ENCODE peak calls at places on chromosomes 5 and 9, in eight cellular contexts. G is prostate gland; D is heart right ventricle; R is CD8-positive, alpha-beta T cell; C is psoas muscle; F is IMR-90; O is cardiac muscle cell; A is heart left ventricle. M is an unnamed sample.

GRCh38 chr9:70677336-70677735 is 262.9 kb upstream of the KLF9 start:
- DNase-seq in G (no peak), D (no peak), R (no peak), C (no peak), F (peak; percentile 3), O (peak; percentile 57), A (no peak), M (no peak)

GRCh38 chr5:168327451-168327850 is 36.0 kb downstream of the WWC1 start:
- DNase-seq in G (no peak), D (no peak), R (no peak), C (no peak), F (no peak), O (no peak), A (no peak), M (no peak)

GRCh38 chr5:137575847-137576246 is 76.7 kb upstream of the SPOCK1 start:
- DNase-seq in G (no peak), D (no peak), R (no peak), C (no peak), F (no peak), O (peak; percentile 75), A (no peak), M (no peak)

GRCh38 chr5:171867786-171868185 is 82.2 kb downstream of the SMIM23 start:
- DNase-seq in G (no peak), D (no peak), R (no peak), C (no peak), F (peak; percentile 63), O (no peak), A (no peak), M (no peak)

GRCh38 chr5:143771229-143772001 is 40.5 kb upstream of the HMHB1 start:
- DNase-seq in G (no peak), D (no peak), R (no peak), C (no peak), F (peak; percentile 63), O (peak; percentile 10), A (no peak), M (no peak)

GRCh38 chr9:91857291-91857781 is 92.7 kb downstream of the ROR2 start:
- DNase-seq in G (no peak), D (no peak), R (no peak), C (no peak), F (peak; percentile 50), O (no peak), A (no peak), M (no peak)

GRCh38 chr9:37976714-37977477 is 73.0 kb upstream of the SLC25A51 start:
- DNase-seq in G (peak; percentile 81), D (no peak), R (no peak), C (peak; percentile 40), F (peak; percentile 97), O (peak; percentile 84), A (no peak), M (no peak)

GRCh38 chr5:166441-167372 is 24.6 kb upstream of the LRRC14B start:
- DNase-seq in G (peak; percentile 69), D (no peak), R (no peak), C (peak; percentile 7), F (no peak), O (no peak), A (peak; percentile 23), M (no peak)

GRCh38 chr5:30930736-30931135 is 262.8 kb upstream of the CDH6 start:
- DNase-seq in G (no peak), D (no peak), R (no peak), C (no peak), F (peak; percentile 79), O (peak; percentile 6), A (no peak), M (no peak)

GRCh38 chr5:156851880-156852279 is 1.8 kb downstream of the PPP1R2B start:
- DNase-seq in G (no peak), D (no peak), R (no peak), C (no peak), F (no peak), O (no peak), A (no peak), M (no peak)

GRCh38 chr5:54285573-54286124 is 24.7 kb downstream of the ARL15 start:
- DNase-seq in G (no peak), D (no peak), R (no peak), C (no peak), F (no peak), O (no peak), A (no peak), M (no peak)

GRCh38 chr9:16246785-16247184 is 623.7 kb downstream of the BNC2 start:
- DNase-seq in G (no peak), D (no peak), R (no peak), C (no peak), F (no peak), O (peak; percentile 31), A (no peak), M (no peak)

GRCh38 chr9:73067074-73067473 is 84.6 kb upstream of the ANXA1 start:
- DNase-seq in G (no peak), D (no peak), R (no peak), C (no peak), F (no peak), O (no peak), A (no peak), M (no peak)
- TF ChIP-seq CTCF in G (no peak), D (no peak), R (no peak), C (no peak), F (no peak), O (no peak), A (no peak), M (no peak)

GRCh38 chr9:89319015-89319905 is 960 bp downstream of the SECISBP2 start:
- DNase-seq in G (no peak), D (no peak), R (no peak), C (no peak), F (no peak), O (no peak), A (no peak), M (no peak)
- H3K4me1 ChIP-seq in G (no peaks in the 10 kb centered on the region), D (peaks cover 23% of the 10 kb centered on the region), R (peaks cover 39% of the 10 kb centered on the region), C (peaks cover 52% of the 10 kb centered on the region), F (peaks cover 5% of the 10 kb centered on the region), O (peaks cover 13% of the 10 kb centered on the region), A (peaks cover 25% of the 10 kb centered on the region), M (peaks cover 48% of the 10 kb centered on the region)

DNA sequence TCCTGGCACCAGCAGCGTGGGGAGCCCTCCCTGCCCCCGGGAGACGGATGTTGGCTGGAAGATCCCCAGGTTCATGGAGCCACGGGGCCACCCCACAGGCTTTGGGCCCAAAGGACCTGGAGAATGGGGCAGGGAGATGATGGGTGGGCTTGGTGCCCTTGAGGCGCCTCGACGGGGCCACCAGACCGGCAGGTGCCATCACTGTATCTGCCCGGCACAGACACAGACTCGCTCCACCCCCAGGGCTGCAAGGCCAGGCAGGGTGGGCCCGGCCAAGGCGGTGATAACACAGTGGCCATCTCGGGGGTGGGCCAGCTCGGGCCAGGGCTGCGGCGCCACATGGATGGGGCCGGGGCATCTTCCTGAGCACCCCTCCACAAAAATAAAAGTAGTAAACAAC is 35.0 kb upstream of the EGFL7 start:
- DNase-seq in G (no peak), D (no peak), R (no peak), C (no peak), F (no peak), O (no peak), A (no peak), M (no peak)
- H3K27ac ChIP-seq in G (no peak overlapping the region), D (no peak overlapping the region), R (no peak overlapping the region), C (no peak overlapping the region), F (no peak overlapping the region), O (peak overlapping the region; percentile 83), A (no peak overlapping the region), M (no peak overlapping the region)

GRCh38 chr5:102418531-102418930 is 80.3 kb downstream of the SLCO6A1 start:
- DNase-seq in G (no peak), D (no peak), R (no peak), C (no peak), F (no peak), O (no peak), A (no peak), M (no peak)

GRCh38 chr5:102421647-102422046 is 77.2 kb downstream of the SLCO6A1 start:
- DNase-seq in G (no peak), D (peak; percentile 10), R (no peak), C (no peak), F (no peak), O (no peak), A (no peak), M (no peak)
- TF ChIP-seq CTCF in G (no peak), D (no peak), R (no peak), C (no peak), F (no peak), O (no peak), A (no peak), M (no peak)

GRCh38 chr5:40390286-40391253 is 289.1 kb upstream of the PTGER4 start:
- DNase-seq in G (no peak), D (no peak), R (no peak), C (no peak), F (no peak), O (no peak), A (no peak), M (no peak)
- H3K4me1 ChIP-seq in G (no peaks in the 10 kb centered on the region), D (no peaks in the 10 kb centered on the region), R (peaks cover 27% of the 10 kb centered on the region), C (no peaks in the 10 kb centered on the region), F (peaks cover 2% of the 10 kb centered on the region), O (no peaks in the 10 kb centered on the region), A (no peaks in the 10 kb centered on the region), M (peaks cover 3% of the 10 kb centered on the region)

DNA sequence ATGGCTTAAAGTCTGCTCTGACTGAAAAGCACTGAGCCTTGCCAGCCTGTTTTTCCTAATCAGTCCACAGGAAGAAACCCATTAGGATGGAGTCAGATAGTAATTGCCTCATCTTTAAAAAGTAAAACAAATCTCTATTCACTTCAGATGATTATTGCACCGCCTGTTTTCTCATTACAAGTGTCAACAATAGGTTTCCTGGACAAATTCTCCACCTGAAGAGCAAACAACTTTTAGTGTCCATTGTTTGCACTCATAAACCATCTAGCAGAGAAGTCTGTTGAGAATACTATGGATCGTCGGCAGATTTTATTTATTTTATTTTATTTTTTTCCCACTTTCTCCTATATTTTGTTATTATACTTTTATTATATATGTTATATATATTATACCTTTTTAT is 20.3 kb downstream of the C5orf63 start:
- DNase-seq in G (no peak), D (no peak), R (no peak), C (no peak), F (no peak), O (no peak), A (no peak), M (no peak)
- H3K27ac ChIP-seq in G (no peak overlapping the region), D (no peak overlapping the region), R (no peak overlapping the region), C (no peak overlapping the region), F (no peak overlapping the region), O (no peak overlapping the region), A (no peak overlapping the region), M (no peak overlapping the region)

DNA sequence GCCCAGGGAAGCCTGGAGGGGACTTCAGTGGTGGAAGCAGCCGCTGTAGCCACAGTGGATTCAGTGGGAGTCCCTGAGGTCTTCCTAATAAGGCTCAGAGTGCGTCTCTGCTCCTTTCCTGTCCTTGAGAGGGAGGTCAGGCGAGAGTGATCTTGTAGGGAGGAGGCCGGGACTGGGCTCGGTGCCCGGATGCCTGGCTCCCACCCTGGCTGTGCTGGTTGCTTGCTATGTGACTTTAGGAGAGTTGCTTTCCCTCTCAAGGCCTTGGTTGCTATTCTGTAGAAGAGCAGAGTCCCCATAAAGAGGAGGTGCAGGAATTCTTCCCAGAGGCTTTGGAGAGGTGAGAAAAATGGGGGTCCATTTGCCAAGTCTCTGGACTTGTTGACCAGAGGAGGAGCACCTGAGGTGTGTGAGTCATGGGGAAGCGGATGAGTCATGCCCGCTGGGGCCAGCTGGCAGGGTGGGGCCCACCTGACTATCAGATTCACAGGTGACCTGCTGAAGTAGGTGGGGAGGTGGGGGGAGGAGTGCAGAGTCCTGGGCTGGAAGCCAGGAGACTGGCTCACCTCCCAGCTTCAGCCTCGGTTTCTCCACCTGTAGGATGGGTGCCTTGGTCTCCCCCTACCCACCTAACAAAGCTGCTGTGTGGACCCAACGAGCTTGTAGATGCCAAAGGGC is 13.8 kb downstream of the GSN start:
- DNase-seq in G (peak; percentile 88), D (peak; percentile 90), R (no peak), C (peak; percentile 76), F (peak; percentile 65), O (peak; percentile 63), A (peak; percentile 92), M (peak; percentile 85)
- TF ChIP-seq CTCF in G (no peak), D (no peak), R (no peak), C (no peak), F (no peak), O (no peak), A (no peak), M (no peak)

GRCh38 chr9:114893221-114893620 is 37.2 kb downstream of the TNFSF8 start:
- DNase-seq in G (no peak), D (no peak), R (no peak), C (no peak), F (no peak), O (no peak), A (no peak), M (no peak)
- H3K4me1 ChIP-seq in G (no peaks in the 10 kb centered on the region), D (peaks cover 3% of the 10 kb centered on the region), R (peaks cover 64% of the 10 kb centered on the region), C (no peaks in the 10 kb centered on the region), F (peaks cover 25% of the 10 kb centered on the region), O (no peaks in the 10 kb centered on the region), A (no peaks in the 10 kb centered on the region), M (no peaks in the 10 kb centered on the region)

M was measured in gastrocnemius medialis.